ENCODE peak calls at places on chromosomes 3 and 15, in four cellular contexts. N is spleen, J is MM.1S, B is fibroblast of pulmonary artery. A is an unnamed sample.

GRCh38 chr15:90870354-90871096 is 2.1 kb downstream of the FURIN start:
- DNase-seq in N (no peak), J (no peak), B (peak), A (no peak)

GRCh38 chr3:124765197-124765596 is 34.9 kb downstream of the UMPS start:
- DNase-seq in N (peak), J (no peak), B (no peak), A (no peak)

GRCh38 chr15:69031013-69032001 is 16.8 kb downstream of the NOX5 start:
- DNase-seq in N (peak), J (no peak), B (peak), A (no peak)

GRCh38 chr3:79019137-79019923 is 748.5 kb downstream of the ROBO1 start:
- DNase-seq in N (peak), J (peak), B (peak), A (no peak)

GRCh38 chr3:124834723-124835718 is 52.1 kb downstream of the ITGB5 start:
- DNase-seq in N (no peak), J (peak), B (peak), A (peak)

GRCh38 chr15:44097552-44097951 is 97.5 kb downstream of the FRMD5 start:
- DNase-seq in N (no peak), J (no peak), B (no peak), A (no peak)

GRCh38 chr3:98824256-98824655 is 61.1 kb downstream of the ST3GAL6 start:
- DNase-seq in N (no peak), J (no peak), B (no peak), A (no peak)

GRCh38 chr3:120153294-120153693 is 59.0 kb upstream of the GSK3B start:
- DNase-seq in N (no peak), J (no peak), B (peak), A (no peak)

GRCh38 chr3:42667523-42668402 is 14.3 kb downstream of the ZBTB47 start:
- DNase-seq in N (no peak), J (no peak), B (no peak), A (no peak)

GRCh38 chr3:17579289-17580031 is 163.0 kb downstream of the TBC1D5 start:
- DNase-seq in N (no peak), J (peak), B (peak), A (peak)

GRCh38 chr15:100560323-100560722 is 31.6 kb upstream of the CERS3 start:
- DNase-seq in N (no peak), J (no peak), B (no peak), A (no peak)

GRCh38 chr15:41341519-41341918 is 8.8 kb downstream of the NUSAP1 start:
- DNase-seq in N (no peak), J (no peak), B (no peak), A (no peak)

GRCh38 chr15:96358795-96359190 is 28.3 kb downstream of the NR2F2 start:
- DNase-seq in N (no peak), J (no peak), B (no peak), A (no peak)

GRCh38 chr15:85178366-85178765 is 196.7 kb downstream of the PDE8A start:
- DNase-seq in N (no peak), J (no peak), B (no peak), A (no peak)

GRCh38 chr3:188956839-188957489 is 214.8 kb upstream of the TPRG1 start:
- DNase-seq in N (no peak), J (peak), B (peak), A (peak)

GRCh38 chr3:118272976-118273375 is 761.7 kb downstream of the IGSF11 start:
- DNase-seq in N (no peak), J (no peak), B (no peak), A (no peak)

GRCh38 chr3:188389711-188390346 is 235.9 kb downstream of the LPP start:
- DNase-seq in N (peak), J (no peak), B (no peak), A (peak)

GRCh38 chr3:182971637-182972036 is 8.7 kb downstream of the DCUN1D1 start:
- DNase-seq in N (no peak), J (peak), B (no peak), A (no peak)

GRCh38 chr3:134796313-134797079 is 1.4 kb downstream of the EPHB1 start:
- DNase-seq in N (no peak), J (no peak), B (no peak), A (no peak)

DNA sequence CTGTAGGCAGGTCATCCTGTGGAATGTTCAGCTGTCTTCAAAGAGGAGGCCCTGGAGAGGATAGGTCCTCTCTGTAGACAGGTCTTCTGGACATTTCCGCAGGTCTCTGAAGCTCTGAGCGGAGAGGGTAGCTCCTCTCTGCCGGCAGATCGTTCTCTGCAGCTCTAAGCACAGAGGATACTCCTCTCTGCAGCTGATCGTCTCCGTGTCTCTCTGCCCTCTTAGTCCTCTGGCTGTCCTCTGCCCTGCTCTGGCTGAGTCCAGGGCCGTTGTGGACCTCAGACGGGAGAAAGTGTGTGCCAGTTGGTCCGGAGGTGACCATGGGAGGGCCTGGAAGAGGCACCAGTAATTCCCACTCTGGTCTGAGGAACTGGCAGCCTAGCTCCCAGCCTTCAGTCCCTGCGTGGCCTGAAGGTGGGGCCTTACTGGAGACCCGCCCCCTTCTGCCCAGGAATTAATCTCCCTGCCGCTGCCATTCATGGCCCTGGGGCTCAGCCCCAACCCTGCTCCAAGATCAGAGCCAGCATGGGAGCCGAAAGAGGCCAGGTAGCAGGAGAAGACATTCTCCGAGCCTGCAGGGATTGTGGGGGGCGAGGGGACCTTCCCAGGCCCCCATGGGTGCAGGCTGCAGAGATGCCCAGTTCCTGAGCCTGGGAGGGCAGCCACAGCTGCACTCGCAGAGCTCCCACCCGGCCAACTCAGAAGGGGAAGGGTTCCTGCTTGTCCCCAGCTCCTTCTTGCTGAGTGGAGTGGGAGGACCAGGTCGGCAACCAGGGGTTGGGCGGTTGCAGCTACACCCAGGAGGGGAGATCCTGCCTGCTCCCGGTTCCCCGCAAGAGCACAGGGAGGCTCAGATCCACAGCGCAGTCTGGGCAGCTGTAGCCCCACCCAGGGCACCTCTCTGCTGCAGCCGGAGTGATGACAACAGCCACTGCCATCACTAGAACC is 488.7 kb downstream of the RSL24D1 start:
- DNase-seq in N (peak), J (no peak), B (no peak), A (no peak)
- H3K4me3 ChIP-seq in N (no peak), J (no peak), B (no peak), A (no peak)

GRCh38 chr15:38260077-38260476 is 7.4 kb downstream of the SPRED1 start:
- DNase-seq in N (no peak), J (no peak), B (peak), A (no peak)
- TF ChIP-seq CTCF in N (no peak), J (no peak), B (peak), A (no peak)

GRCh38 chr3:184261270-184262165 is at the start of gene CAMK2N2:
- DNase-seq in N (peak), J (peak), B (peak), A (no peak)

GRCh38 chr3:184260571-184261269 is 633 bp downstream of the CAMK2N2 start:
- DNase-seq in N (no peak), J (no peak), B (no peak), A (no peak)

GRCh38 chr3:184259878-184260570 is 1.3 kb downstream of the CAMK2N2 start:
- DNase-seq in N (peak), J (peak), B (peak), A (no peak)

GRCh38 chr3:184262166-184262926 is 993 bp upstream of the CAMK2N2 start:
- DNase-seq in N (no peak), J (no peak), B (peak), A (no peak)

GRCh38 chr3:184262927-184263179 is 1.5 kb upstream of the CAMK2N2 start:
- DNase-seq in N (no peak), J (no peak), B (no peak), A (no peak)
- H3K4me3 ChIP-seq in N (peak), J (no peak), B (no peak), A (no peak)

DNA sequence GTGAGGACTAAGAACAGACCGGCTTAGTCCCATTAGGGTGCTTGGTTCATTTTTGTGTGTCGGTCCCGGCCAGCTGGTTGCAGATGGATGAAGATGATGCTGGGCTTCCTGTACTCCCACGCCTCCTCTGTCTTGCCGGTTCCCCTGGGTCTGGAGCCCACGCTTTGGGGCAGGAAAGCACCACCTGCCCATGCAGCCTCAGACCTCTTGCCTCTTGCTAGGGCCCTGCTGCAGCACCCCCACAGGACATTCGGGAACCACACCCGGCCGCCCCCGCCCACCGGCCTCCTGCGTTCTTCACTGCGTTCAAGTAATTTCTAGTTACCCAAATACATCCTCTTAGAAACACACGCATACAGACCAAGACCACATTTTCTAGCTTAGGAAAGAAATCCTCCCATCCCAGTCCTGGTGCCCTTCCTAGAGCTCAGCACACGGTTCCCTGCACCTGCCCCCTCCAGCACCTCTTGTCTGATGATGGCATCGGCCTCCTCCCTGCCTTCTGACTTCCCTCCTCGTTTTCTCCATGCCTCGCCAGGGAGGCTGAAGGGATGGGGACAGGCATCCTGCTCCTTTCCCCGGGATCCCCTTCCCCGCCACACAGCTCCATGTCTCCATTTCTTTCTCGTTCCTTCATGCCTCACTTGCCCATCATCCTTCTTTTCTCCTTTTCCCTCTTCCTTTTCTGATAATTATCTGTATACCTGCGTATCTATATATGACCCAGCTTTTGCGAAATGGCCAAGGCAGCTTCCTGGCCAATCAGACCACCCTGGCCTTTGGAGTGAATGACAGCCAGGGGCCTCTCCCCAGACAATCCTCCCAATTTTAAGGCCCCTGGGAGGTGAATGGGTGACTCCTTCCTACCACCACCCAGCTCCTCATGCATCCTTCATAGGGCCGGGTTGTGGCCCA is 30.9 kb downstream of the FAM3D start:
- DNase-seq in N (no peak), J (no peak), B (no peak), A (peak)
- TF ChIP-seq CTCF in N (no peak), J (no peak), B (no peak), A (peak)

DNA sequence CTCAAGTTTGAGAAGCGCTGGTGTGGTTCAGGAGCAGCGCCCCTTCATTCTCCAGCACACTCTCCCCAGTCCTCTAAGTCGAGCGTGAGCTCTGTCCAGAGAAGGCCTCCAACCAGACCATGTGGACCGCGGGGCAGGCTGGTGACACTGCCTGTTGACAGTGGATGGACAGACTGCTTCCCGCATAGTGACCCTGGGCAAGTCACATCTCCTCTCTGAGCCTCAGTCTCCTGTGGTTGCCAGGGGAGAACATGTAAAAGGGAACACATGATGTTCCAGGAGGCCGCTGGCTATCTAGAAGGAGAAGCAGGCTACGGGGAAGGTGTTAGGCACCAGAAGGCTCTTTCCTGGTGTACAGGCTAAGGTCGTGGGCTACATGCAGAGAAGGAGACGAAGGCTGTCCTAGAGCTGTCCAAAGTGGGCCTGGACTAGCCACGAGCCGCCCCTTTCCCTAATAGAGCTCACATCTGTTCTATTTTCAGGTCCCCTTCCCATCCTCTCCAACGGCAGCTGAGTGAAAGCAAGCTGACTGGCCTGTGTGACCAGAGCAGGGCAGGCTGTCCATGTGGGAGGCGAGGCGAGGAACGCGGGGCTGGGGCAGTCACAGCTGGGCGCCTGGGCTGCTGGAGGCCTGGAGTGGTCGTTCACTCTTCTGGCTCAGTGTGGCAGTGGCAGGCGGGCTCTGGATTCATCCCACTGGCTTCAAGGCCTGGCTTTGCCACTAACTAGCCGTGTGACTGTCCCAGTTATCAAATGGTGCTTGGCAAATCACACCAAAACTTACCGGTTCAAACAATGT is 11.1 kb downstream of the ISG20 start:
- DNase-seq in N (no peak), J (no peak), B (no peak), A (no peak)
- H3K4me3 ChIP-seq in N (peak), J (no peak), B (no peak), A (no peak)